ENCODE peak calls at places on chromosomes 4 and X, in seven cellular contexts. N, W, P, I, V, D and O are unnamed samples.
A peak's percentile ranks its signal among the peaks of the same experiment; 100 is the strongest.

GRCh38 chrX:137194164-137194563 is 160.4 kb upstream of the GPR101 start:
- DNase-seq in N (peak; percentile 10), W (peak; percentile 14), P (peak; percentile 24), I (no peak), V (no peak), D (peak; percentile 29), O (peak; percentile 44)

GRCh38 chr4:149997881-149998421 is 80.3 kb upstream of the DCLK2 start:
- DNase-seq in N (peak; percentile 45), W (no peak), P (no peak), I (peak; percentile 17), V (no peak), D (peak; percentile 81), O (no peak)

GRCh38 chr4:104860227-104861123 is 286.2 kb upstream of the TET2 start:
- DNase-seq in N (peak; percentile 50), W (peak; percentile 64), P (peak; percentile 54), I (peak; percentile 42), V (peak; percentile 1), D (peak; percentile 60), O (peak; percentile 69)

GRCh38 chr4:102787096-102787867 is 26.5 kb upstream of the MANBA start:
- DNase-seq in N (peak; percentile 49), W (no peak), P (no peak), I (no peak), V (no peak), D (peak; percentile 24), O (no peak)

GRCh38 chrX:21369613-21370012 is 4.6 kb upstream of the CNKSR2 start:
- DNase-seq in N (no peak), W (no peak), P (no peak), I (no peak), V (no peak), D (no peak), O (no peak)

GRCh38 chrX:3052864-3053263 is 11.6 kb downstream of the ARSF start:
- DNase-seq in N (no peak), W (no peak), P (no peak), I (no peak), V (no peak), D (no peak), O (no peak)

GRCh38 chrX:130111220-130111934 is 1.1 kb upstream of the ELF4 start:
- DNase-seq in N (peak; percentile 40), W (no peak), P (no peak), I (no peak), V (no peak), D (no peak), O (no peak)

GRCh38 chr4:73068496-73069337 is 799 bp downstream of the COX18 start:
- DNase-seq in N (peak; percentile 33), W (peak; percentile 36), P (no peak), I (no peak), V (peak; percentile 21), D (peak; percentile 35), O (no peak)

GRCh38 chr4:78776729-78777555 is 792 bp downstream of the BMP2K start:
- DNase-seq in N (peak; percentile 79), W (peak; percentile 3), P (peak; percentile 52), I (no peak), V (peak; percentile 69), D (peak; percentile 71), O (peak; percentile 43)

GRCh38 chr4:108834167-108834566 is 71.3 kb upstream of the ETNPPL start:
- DNase-seq in N (peak; percentile 74), W (no peak), P (no peak), I (no peak), V (no peak), D (peak; percentile 36), O (no peak)

GRCh38 chrX:67544871-67545771 is 1.3 kb downstream of the AR start:
- DNase-seq in N (peak; percentile 71), W (no peak), P (peak; percentile 19), I (no peak), V (no peak), D (peak; percentile 51), O (peak; percentile 25)

GRCh38 chr4:169440446-169440845 is 169.7 kb upstream of the SH3RF1 start:
- DNase-seq in N (no peak), W (no peak), P (no peak), I (no peak), V (no peak), D (no peak), O (no peak)

GRCh38 chr4:2095236-2096072 is 36.3 kb downstream of the NAT8L start:
- DNase-seq in N (peak; percentile 83), W (no peak), P (no peak), I (no peak), V (no peak), D (peak; percentile 89), O (no peak)

GRCh38 chr4:1492636-1493539 is 86.6 kb upstream of the NKX1-1 start:
- DNase-seq in N (no peak), W (no peak), P (peak; percentile 8), I (no peak), V (no peak), D (no peak), O (no peak)

GRCh38 chrX:111445485-111445884 is 33.5 kb upstream of the DCX start:
- DNase-seq in N (peak; percentile 21), W (peak; percentile 61), P (no peak), I (no peak), V (no peak), D (peak; percentile 40), O (peak; percentile 21)

GRCh38 chrX:41259516-41259915 is 74.4 kb upstream of the DDX3X start:
- DNase-seq in N (peak; percentile 10), W (no peak), P (peak; percentile 13), I (no peak), V (no peak), D (no peak), O (no peak)

GRCh38 chr4:25925486-25926201 is 11.6 kb downstream of the SMIM20 start:
- DNase-seq in N (peak; percentile 23), W (peak; percentile 11), P (peak; percentile 57), I (no peak), V (no peak), D (peak; percentile 37), O (peak; percentile 51)

GRCh38 chrX:111662314-111662713 is 18.7 kb upstream of the ALG13 start:
- DNase-seq in N (no peak), W (no peak), P (no peak), I (no peak), V (no peak), D (no peak), O (no peak)